ENCODE peak calls at places on chromosomes 3 and 15, in ten cellular contexts. I is adrenal gland, A is head of caudate nucleus, J is posterior vena cava, E is endothelial cell, T is iris pigment epithelial cell, V is chondrocyte, W is HS-27A, L is WTC11, O is HCEC 1CT. K is an unnamed sample.

GRCh38 chr3:184592411-184593200 is 31.0 kb downstream of the EPHB3 start:
- DNase-seq in I (no peak), A (no peak), J (no peak), E (no peak), T (no peak), V (peak), W (no peak), L (no peak), O (no peak), K (no peak)

GRCh38 chr3:4850211-4850927 is 128.9 kb upstream of the BHLHE40 start:
- DNase-seq in I (no peak), A (no peak), J (no peak), E (no peak), T (no peak), V (no peak), W (no peak), L (no peak), O (no peak), K (no peak)

GRCh38 chr3:42678447-42678846 is 6.9 kb upstream of the KLHL40 start:
- DNase-seq in I (no peak), A (no peak), J (no peak), E (no peak), T (no peak), V (no peak), W (no peak), L (no peak), O (no peak), K (no peak)

GRCh38 chr3:138434276-138434874 is at the start of gene ESYT3:
- DNase-seq in I (peak), A (peak), J (peak), E (peak), T (peak), V (no peak), W (no peak), L (peak), O (peak), K (no peak)

GRCh38 chr3:124818398-124819150 is 68.6 kb downstream of the ITGB5 start:
- DNase-seq in I (no peak), A (no peak), J (no peak), E (no peak), T (peak), V (no peak), W (no peak), L (no peak), O (peak), K (no peak)

GRCh38 chr15:43209059-43209824 is 11.6 kb downstream of the EPB42 start:
- DNase-seq in I (no peak), A (no peak), J (no peak), E (peak), T (peak), V (no peak), W (no peak), L (peak), O (no peak), K (no peak)

GRCh38 chr3:115855911-115856310 is 232.6 kb downstream of the GAP43 start:
- DNase-seq in I (no peak), A (no peak), J (no peak), E (no peak), T (peak), V (no peak), W (peak), L (no peak), O (peak), K (no peak)

GRCh38 chr15:67836477-67836876 is 3.4 kb downstream of the RNU6-1 start:
- DNase-seq in I (no peak), A (no peak), J (peak), E (peak), T (peak), V (no peak), W (no peak), L (peak), O (no peak), K (peak)

GRCh38 chr15:74863239-74864056 is 9.7 kb downstream of the SCAMP2 start:
- DNase-seq in I (peak), A (no peak), J (no peak), E (no peak), T (peak), V (no peak), W (no peak), L (no peak), O (peak), K (no peak)

GRCh38 chr15:42264790-42265189 is 8.2 kb upstream of the GANC start:
- DNase-seq in I (no peak), A (no peak), J (no peak), E (no peak), T (no peak), V (no peak), W (no peak), L (no peak), O (no peak), K (no peak)

GRCh38 chr15:97736748-97737147 is 223.8 kb upstream of the ARRDC4 start:
- DNase-seq in I (no peak), A (no peak), J (no peak), E (no peak), T (no peak), V (no peak), W (no peak), L (no peak), O (no peak), K (no peak)

GRCh38 chr3:73175698-73176097 is 114.2 kb downstream of the EBLN2 start:
- DNase-seq in I (no peak), A (no peak), J (no peak), E (no peak), T (no peak), V (no peak), W (no peak), L (no peak), O (no peak), K (no peak)

GRCh38 chr3:69011331-69011730 is 2.2 kb downstream of the EOGT start:
- DNase-seq in I (no peak), A (no peak), J (no peak), E (no peak), T (peak), V (no peak), W (no peak), L (no peak), O (peak), K (no peak)

GRCh38 chr3:8793242-8793641 is 23.8 kb upstream of the OXTR start:
- DNase-seq in I (no peak), A (no peak), J (no peak), E (no peak), T (peak), V (no peak), W (no peak), L (no peak), O (peak), K (no peak)